ENCODE peak calls at places on chromosomes 16 and 17, in four cellular contexts. L is naive thymus-derived CD4-positive, alpha-beta T cell; Z is lower lobe of right lung; I is gastrocnemius medialis. H is an unnamed sample.

GRCh38 chr17:39920218-39921210 is 2.1 kb upstream of the GSDMB start:
- ATAC-seq in Z (no peak), I (no peak), L (peak; percentile 73), H (no peak)

GRCh38 chr17:79090503-79091372 is 16.1 kb downstream of the ENGASE start:
- ATAC-seq in L (no peak), I (peak; percentile 14), Z (no peak), H (no peak)

GRCh38 chr16:46947900-46948547 is 25.4 kb downstream of the DNAJA2 start:
- ATAC-seq in L (peak; percentile 89), Z (peak; percentile 43), I (no peak), H (no peak)

GRCh38 chr17:60089097-60089844 is 10.6 kb upstream of the HEATR6 start:
- ATAC-seq in I (no peak), Z (no peak), L (peak; percentile 36), H (no peak)

GRCh38 chr16:4123617-4124300 is 7.5 kb upstream of the ADCY9 start:
- ATAC-seq in Z (no peak), L (no peak), I (no peak), H (no peak)

GRCh38 chr17:8222380-8222629 is 11.9 kb upstream of the AURKB start:
- ATAC-seq in I (peak; percentile 35), Z (no peak), L (peak; percentile 56), H (no peak)

GRCh38 chr16:30017277-30017656 is 5.7 kb upstream of the C16orf92 start:
- ATAC-seq in Z (no peak), I (no peak), L (no peak), H (no peak)

GRCh38 chr16:2990891-2991290 is 10.6 kb upstream of the PKMYT1 start:
- ATAC-seq in L (no peak), I (no peak), Z (no peak), H (no peak)

GRCh38 chr17:42743595-42744282 is 1.1 kb downstream of the EZH1 start:
- ATAC-seq in Z (no peak), L (no peak), I (no peak), H (no peak)

DNA sequence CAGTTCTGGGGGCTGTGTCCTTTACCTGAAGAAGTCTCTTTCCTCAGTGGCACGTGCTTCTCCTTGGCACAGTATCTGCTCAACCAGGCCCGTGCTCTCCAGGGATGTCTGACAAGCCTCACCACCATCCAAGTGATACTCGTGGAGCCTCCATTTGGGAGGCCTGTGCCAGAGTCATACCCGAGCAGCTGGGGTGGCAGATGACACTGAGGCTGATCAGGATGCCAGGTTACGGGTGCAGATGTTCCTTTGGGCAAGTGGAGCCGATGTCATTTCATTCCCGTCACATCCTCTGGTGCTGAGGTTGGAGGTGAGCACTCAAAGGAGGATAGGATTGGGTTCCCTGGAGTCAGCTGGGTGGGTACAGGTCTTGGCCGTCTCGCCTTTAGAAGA is 87.2 kb downstream of the KSR1 start:
- ATAC-seq in I (no peak), Z (no peak), L (no peak), H (no peak)
- H3K4me3 ChIP-seq in I (no peak overlapping the region), Z (no peak overlapping the region), L (no peak overlapping the region), H (no peak overlapping the region)

DNA sequence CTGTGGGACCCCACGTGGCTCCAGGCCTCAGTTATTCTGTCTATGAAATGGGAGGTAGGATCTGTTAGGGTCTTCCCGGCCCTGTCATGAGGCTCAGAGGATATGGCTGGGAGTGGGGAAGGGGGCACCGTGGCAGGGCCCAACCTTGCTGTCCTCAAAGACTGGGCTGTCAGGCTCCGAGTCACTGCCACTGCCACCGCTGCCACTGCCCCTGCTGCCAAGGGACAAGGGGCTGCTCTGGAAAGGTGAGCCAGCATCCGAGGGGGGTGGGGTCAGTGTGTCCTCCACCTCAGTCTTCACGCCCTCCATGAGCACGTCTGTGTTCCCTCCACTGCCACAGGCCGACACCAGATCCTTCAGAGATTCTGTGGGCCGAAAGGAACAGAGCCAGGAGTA is 19.2 kb downstream of the SREBF1 start:
- ATAC-seq in L (no peak), I (no peak), Z (no peak), H (no peak)
- H3K4me3 ChIP-seq in L (no peak overlapping the region), I (no peak overlapping the region), Z (no peak overlapping the region), H (no peak overlapping the region)

GRCh38 chr17:76872221-76872873 is 4.1 kb downstream of the MGAT5B start:
- ATAC-seq in L (no peak), Z (no peak), I (no peak), H (no peak)

GRCh38 chr17:76869878-76870714 is 1.9 kb downstream of the MGAT5B start:
- ATAC-seq in L (no peak), I (no peak), Z (no peak), H (no peak)

GRCh38 chr17:76871668-76872067 is 3.5 kb downstream of the MGAT5B start:
- ATAC-seq in Z (no peak), I (no peak), L (no peak), H (no peak)

GRCh38 chr17:76873856-76874255 is 5.7 kb downstream of the MGAT5B start:
- ATAC-seq in L (no peak), Z (no peak), I (no peak), H (no peak)

GRCh38 chr17:76872874-76873221 is 4.6 kb downstream of the MGAT5B start:
- ATAC-seq in L (no peak), I (no peak), Z (no peak), H (no peak)
- H3K4me3 ChIP-seq in L (no peak overlapping the region), I (no peak overlapping the region), Z (no peak overlapping the region), H (no peak overlapping the region)

GRCh38 chr16:22859925-22860324 is 46.0 kb downstream of the HS3ST2 start:
- ATAC-seq in Z (no peak), I (no peak), L (no peak), H (no peak)

GRCh38 chr16:22857296-22857695 is 43.3 kb downstream of the HS3ST2 start:
- ATAC-seq in I (no peak), Z (no peak), L (no peak), H (no peak)

GRCh38 chr16:22861585-22861984 is 47.6 kb downstream of the HS3ST2 start:
- ATAC-seq in I (no peak), L (no peak), Z (peak; percentile 66), H (no peak)
- H3K4me3 ChIP-seq in I (no peak overlapping the region), L (no peak overlapping the region), Z (no peak overlapping the region), H (no peak overlapping the region)

DNA sequence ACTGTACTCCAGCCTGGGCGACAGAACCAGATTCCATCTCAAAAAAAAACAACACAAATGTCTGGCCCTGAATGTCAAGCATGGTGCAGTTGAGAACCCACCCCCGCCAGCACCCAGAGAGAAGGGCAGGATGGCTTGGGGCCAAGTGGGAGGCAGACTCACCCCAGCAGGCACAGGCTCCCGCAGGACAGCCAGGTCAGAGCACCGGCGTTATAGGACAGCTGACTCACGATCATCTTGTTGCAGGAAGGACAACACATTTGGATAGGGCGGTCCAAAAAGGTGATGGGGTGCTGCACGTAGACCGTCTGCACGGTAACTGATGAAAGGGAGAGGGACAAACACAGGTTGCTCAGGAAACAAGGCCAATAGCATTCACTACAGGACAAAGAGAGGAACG is 33.3 kb downstream of the LITAF start:
- ATAC-seq in Z (no peak), I (no peak), L (no peak), H (no peak)
- H3K4me3 ChIP-seq in Z (no peak overlapping the region), I (no peak overlapping the region), L (no peak overlapping the region), H (no peak overlapping the region)

GRCh38 chr16:24598777-24599437 is 59.5 kb downstream of the RBBP6 start:
- ATAC-seq in Z (no peak), L (no peak), I (no peak), H (no peak)
- H3K4me3 ChIP-seq in Z (no peak overlapping the region), L (no peak overlapping the region), I (no peak overlapping the region), H (no peak overlapping the region)

DNA sequence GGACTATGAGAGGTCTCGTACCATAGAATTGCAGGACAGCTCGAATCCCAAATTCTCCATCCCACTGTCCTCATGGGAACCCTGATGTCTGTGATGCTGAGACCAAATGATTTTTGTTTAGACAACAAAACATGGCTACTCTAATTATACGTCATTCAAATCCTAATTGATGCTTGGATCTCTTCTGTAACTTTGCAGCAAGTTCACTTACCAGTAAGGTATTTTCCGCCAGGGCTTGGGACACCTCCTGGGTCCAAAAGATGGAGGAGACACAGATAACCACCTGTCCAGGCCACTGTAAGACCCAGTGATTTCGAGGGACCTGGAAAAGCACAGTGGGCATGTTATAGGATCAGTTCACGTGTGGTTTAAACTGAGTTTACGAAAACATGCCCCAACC is 92.8 kb downstream of the DNAH3 start:
- ATAC-seq in L (no peak), I (no peak), Z (no peak), H (no peak)
- H3K4me3 ChIP-seq in L (no peak overlapping the region), I (no peak overlapping the region), Z (no peak overlapping the region), H (no peak overlapping the region)

DNA sequence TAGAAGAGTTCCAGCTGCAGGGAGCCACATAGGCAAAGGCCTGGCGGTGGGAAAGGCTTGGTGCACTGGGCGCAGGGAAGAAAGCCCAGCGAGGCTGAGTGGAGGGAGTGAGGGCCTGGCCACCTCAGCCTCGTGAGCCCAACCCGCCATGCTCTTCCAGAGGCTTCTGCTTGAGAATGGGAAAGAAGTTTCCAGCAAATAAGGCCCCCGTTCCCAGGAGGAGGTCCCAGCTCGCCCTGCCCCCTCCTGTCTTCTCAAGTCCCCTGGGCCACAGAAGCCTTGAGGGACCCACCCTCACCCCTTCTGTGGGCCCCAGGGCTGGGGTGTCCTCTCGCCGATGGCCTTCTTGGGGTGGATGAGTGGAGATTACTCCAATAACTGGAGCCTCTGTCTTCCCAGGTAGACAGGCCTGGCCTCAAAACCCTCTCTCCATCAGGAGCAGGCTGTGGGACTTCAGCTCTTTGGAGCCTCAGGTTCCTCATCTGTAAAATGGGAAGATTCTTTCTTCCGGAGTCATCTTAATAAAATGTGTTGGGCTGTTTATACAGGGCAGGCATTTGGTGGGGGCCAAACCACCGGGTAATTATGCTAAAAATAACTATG is 933 bp upstream of the SNN start:
- ATAC-seq in L (no peak), Z (no peak), I (no peak), H (no peak)
- H3K4me3 ChIP-seq in L (peak overlapping the region; percentile 56), Z (peak overlapping the region; percentile 57), I (no peak overlapping the region), H (peak overlapping the region; percentile 95)

GRCh38 chr16:67235816-67236547 is 9.1 kb downstream of the TMEM208 start:
- ATAC-seq in L (peak; percentile 68), Z (no peak), I (no peak), H (no peak)
- H3K4me3 ChIP-seq in L (no peak overlapping the region), Z (no peak overlapping the region), I (no peak overlapping the region), H (no peak overlapping the region)

GRCh38 chr17:45146616-45147101 is 1.6 kb upstream of the HEXIM1 start:
- ATAC-seq in I (no peak), L (no peak), Z (peak; percentile 19), H (no peak)

GRCh38 chr17:45144199-45145034 is 3.9 kb upstream of the HEXIM1 start:
- ATAC-seq in Z (peak; percentile 11), L (no peak), I (no peak), H (peak; percentile 15)

GRCh38 chr17:45146166-45146565 is 2.1 kb upstream of the HEXIM1 start:
- ATAC-seq in Z (no peak), L (no peak), I (no peak), H (no peak)

GRCh38 chr17:45143767-45144198 is 4.5 kb upstream of the HEXIM1 start:
- ATAC-seq in L (no peak), I (peak; percentile 8), Z (no peak), H (peak; percentile 52)

GRCh38 chr17:45145035-45145389 is 3.3 kb upstream of the HEXIM1 start:
- ATAC-seq in Z (no peak), L (no peak), I (no peak), H (no peak)
- H3K4me3 ChIP-seq in Z (peak overlapping the region; percentile 58), L (no peak overlapping the region), I (peak overlapping the region; percentile 64), H (no peak overlapping the region)

H was measured in gastroesophageal sphincter.